ENCODE peak calls at places on chromosome 6, in six cellular contexts. P is spleen; T is uterus; M is astrocyte; O is ascending aorta; D is CD8-positive, alpha-beta T cell. F is an unnamed sample. For H3K27me3, the result is how much of the 10 kb centered on the place peaks cover.

GRCh38 chr6:15400572-15401004 is 154.7 kb downstream of the JARID2 start:
- DNase-seq in P (peak), T (peak), M (no peak), O (no peak), D (no peak), F (no peak)

GRCh38 chr6:64409948-64410347 is 774.3 kb downstream of the PHF3 start:
- DNase-seq in P (no peak), T (no peak), M (no peak), O (no peak), D (no peak), F (no peak)

GRCh38 chr6:18161437-18161836 is 6.2 kb downstream of the KDM1B start:
- DNase-seq in P (no peak), T (no peak), M (no peak), O (no peak), D (no peak), F (no peak)

GRCh38 chr6:98834060-98835031 is at the start of gene POU3F2:
- DNase-seq in P (peak), T (peak), M (peak), O (no peak), D (peak), F (peak)

GRCh38 chr6:162262466-162263196 is 464.9 kb downstream of the PRKN start:
- DNase-seq in P (no peak), T (no peak), M (no peak), O (no peak), D (no peak), F (no peak)

GRCh38 chr6:69349776-69350175 is 447.0 kb downstream of the LMBRD1 start:
- DNase-seq in P (no peak), T (no peak), M (no peak), O (no peak), D (no peak), F (no peak)

GRCh38 chr6:47202638-47203037 is 107.1 kb downstream of the TNFRSF21 start:
- DNase-seq in P (no peak), T (no peak), M (no peak), O (no peak), D (no peak), F (no peak)

GRCh38 chr6:39430968-39431523 is 108.5 kb upstream of the KCNK16 start:
- DNase-seq in P (no peak), T (no peak), M (no peak), O (no peak), D (no peak), F (peak)

DNA sequence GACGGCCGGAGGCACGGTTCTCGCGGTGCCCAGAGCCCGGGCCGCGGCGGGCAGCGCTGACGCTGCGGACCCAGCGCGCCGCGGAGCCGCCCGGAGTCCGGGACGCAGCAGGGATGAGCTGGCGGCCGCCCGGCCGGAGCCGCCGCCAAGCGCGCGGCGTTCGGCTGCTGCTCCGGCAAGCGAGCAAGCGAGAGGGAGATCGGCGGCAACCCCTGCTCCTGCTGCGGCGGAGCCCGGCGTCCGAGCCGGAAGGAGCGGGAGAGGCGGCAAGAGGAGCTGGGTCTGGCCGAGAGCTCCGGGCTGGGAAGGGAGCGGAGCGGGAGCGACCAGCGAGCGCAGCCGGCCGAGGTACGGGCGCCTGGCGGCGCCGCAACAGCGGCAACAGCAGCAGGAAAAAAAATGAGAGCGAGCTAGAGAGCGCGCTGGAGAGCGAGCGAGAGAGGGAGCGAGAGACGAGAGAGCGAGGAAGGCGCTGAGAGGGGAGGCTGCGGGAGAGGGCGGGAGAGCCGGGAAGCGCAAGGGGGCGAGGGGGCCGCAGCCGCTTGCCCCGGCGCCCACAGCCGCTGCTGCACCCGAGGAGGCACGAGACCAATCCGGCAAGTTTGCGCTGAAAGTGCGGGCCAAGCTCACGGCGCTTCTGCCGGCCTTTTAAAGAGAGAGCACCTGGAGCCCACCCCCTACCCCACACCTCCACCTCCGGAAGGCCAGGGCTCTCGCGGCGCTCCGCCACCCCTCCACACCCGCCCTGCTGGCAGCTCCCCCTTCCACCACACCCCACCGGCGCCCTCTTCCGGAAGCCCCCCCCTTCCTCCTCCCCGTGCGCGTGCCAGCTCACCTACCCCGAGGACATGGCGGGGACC is 496 bp downstream of the GRM4 start:
- DNase-seq in P (peak), T (no peak), M (peak), O (no peak), D (peak), F (peak)
- H3K27me3 ChIP-seq in P (under half), T (under half), M (half or more), O (under half), D (under half), F (half or more)

DNA sequence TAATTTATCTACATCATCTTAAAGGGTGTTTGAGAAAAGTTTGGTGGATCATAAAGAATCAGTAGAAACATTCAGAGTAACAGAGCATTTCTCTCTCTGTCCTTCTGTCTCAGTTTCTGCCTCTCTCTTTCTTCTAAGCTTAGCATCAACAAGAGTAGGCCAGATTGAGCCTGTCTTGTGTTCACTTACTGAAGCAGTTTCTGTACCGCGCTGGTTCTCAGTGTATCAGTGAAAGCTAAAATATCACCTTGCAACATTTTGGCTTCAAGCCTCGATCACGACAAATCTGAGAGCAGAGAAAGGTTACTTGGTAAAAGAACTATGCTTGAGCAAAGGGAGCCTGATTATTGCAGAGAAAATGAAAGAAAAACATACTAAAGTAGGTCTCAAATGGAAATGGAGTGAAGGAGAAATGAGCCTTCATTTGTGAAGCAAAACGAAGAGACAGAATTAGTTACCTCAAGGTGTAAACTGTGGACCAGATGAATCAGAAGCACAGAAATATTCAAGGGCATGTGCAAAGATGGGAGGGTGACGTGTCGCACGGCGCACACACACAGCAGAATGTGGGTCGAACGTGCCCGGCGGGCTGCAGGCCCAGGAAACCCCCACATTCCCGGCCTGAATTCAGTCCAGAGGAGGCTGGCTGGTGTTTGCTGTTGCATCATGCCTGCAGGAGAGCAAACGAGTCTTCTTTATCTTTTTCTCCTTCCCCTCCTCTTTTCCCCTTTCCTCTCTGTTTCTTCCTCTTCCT is 509.3 kb downstream of the QKI start:
- DNase-seq in P (no peak), T (no peak), M (no peak), O (no peak), D (no peak), F (no peak)
- H3K4me3 ChIP-seq in P (no peak), T (no peak), M (no peak), O (no peak), D (no peak), F (no peak)

GRCh38 chr6:119241124-119241491 is 108.5 kb downstream of the MAN1A1 start:
- DNase-seq in P (no peak), T (peak), M (peak), O (no peak), D (no peak), F (no peak)
- H3K27ac ChIP-seq in P (no peak), T (peak), M (no peak), O (no peak), D (no peak), F (no peak)

GRCh38 chr6:170283212-170284081 is 7.4 kb downstream of the DLL1 start:
- DNase-seq in P (peak), T (no peak), M (no peak), O (no peak), D (no peak), F (no peak)
- H3K27me3 ChIP-seq in P (under half), T (under half), M (under half), O (under half), D (under half), F (under half)

GRCh38 chr6:84773133-84773430 is 8.7 kb upstream of the TBX18 start:
- DNase-seq in P (no peak), T (no peak), M (no peak), O (no peak), D (no peak), F (no peak)
- H3K4me3 ChIP-seq in P (no peak), T (no peak), M (peak), O (peak), D (no peak), F (no peak)

GRCh38 chr6:113184736-113185135 is 672.4 kb upstream of the MARCKS start:
- DNase-seq in P (no peak), T (no peak), M (no peak), O (no peak), D (no peak), F (no peak)
- H3K27ac ChIP-seq in P (no peak), T (no peak), M (peak), O (no peak), D (no peak), F (peak)

DNA sequence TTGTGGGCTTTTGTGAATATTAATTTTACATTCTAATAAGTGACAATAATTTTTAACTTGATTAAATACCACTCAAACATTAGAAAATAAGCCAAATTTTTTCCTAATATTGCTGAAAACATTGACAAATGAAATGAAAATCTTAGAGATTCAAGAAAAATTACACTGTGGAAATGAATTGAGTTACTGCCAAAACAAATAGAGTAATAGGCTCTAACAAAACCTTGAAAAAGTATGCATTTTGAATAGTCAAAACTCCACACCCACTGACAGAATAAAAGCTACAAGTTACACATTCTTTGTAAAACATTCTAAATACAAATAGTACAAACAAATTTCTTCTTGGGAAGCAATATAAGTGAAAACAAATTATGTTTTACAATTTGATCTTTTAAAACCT is 5.9 kb downstream of the TBX18 start:
- DNase-seq in P (no peak), T (no peak), M (no peak), O (no peak), D (no peak), F (no peak)
- H3K27me3 ChIP-seq in P (under half), T (half or more), M (under half), O (under half), D (under half), F (under half)